ENCODE peak calls at places on chromosomes 1 and 21, in eight cellular contexts. H is WTC11, U is A549, K is H1, O is IMR-90, F is SK-N-SH, T is K562, B is HepG2. Z is an unnamed sample.

GRCh38 chr21:37153193-37153934 is 80.3 kb downstream of the TTC3 start:
- DNase-seq in F (no peak), U (no peak), H (no peak), O (peak), B (peak), T (no peak), K (no peak), Z (no peak)

GRCh38 chr1:191206808-191207207 is 729.1 kb upstream of the BRINP3 start:
- DNase-seq in T (no peak), H (no peak), K (no peak), B (no peak), U (no peak), F (no peak), O (peak), Z (no peak)

GRCh38 chr21:35226302-35226701 is 177.2 kb upstream of the RUNX1 start:
- DNase-seq in U (no peak), T (no peak), H (no peak), O (peak), F (no peak), B (peak), K (no peak), Z (no peak)

GRCh38 chr21:26583737-26584136 is 10.7 kb upstream of the CYYR1 start:
- DNase-seq in T (no peak), B (no peak), U (no peak), F (no peak), K (no peak), H (no peak), O (no peak), Z (no peak)

GRCh38 chr1:85707267-85707989 is 805 bp downstream of the ZNHIT6 start:
- DNase-seq in T (no peak), H (no peak), O (no peak), U (no peak), K (no peak), B (no peak), F (no peak), Z (no peak)

GRCh38 chr1:91747666-91748065 is 138.3 kb downstream of the TGFBR3 start:
- DNase-seq in H (no peak), K (no peak), F (no peak), O (no peak), T (no peak), B (no peak), U (no peak), Z (no peak)

GRCh38 chr1:37434292-37434907 is 40.0 kb upstream of the ZC3H12A start:
- DNase-seq in F (peak), K (peak), U (peak), O (peak), B (peak), H (peak), T (peak), Z (no peak)

GRCh38 chr1:13949571-13949970 is 249.6 kb downstream of the PRDM2 start:
- DNase-seq in H (no peak), O (no peak), K (no peak), B (no peak), T (no peak), F (no peak), U (no peak), Z (no peak)

GRCh38 chr21:46322351-46323226 is 1.1 kb downstream of the C21orf58 start:
- DNase-seq in U (no peak), F (no peak), B (no peak), T (no peak), H (no peak), K (peak), O (peak), Z (no peak)

DNA sequence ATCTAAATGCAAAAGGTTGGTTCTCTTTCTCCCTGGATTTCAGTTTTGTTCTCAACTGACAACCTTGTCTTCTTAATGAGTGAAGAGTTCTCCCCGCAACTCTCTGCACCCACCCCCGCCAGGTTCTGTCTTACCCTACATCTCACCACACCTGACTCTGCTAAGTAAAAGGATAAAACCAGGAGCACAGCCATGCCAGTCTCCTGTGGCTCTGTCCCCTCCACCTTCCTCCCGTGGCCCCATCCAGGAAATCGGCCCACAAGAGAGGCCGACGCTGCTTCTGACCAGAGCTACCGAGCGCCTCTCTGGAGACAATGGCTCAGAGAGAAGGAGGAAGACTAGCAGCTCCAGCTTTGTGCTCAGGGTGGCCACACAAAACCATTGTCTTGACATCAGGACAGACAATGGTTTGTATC is 72.3 kb downstream of the PLEKHA6 start:
- DNase-seq in T (no peak), K (no peak), B (no peak), U (peak), H (no peak), O (no peak), F (no peak), Z (no peak)
- TF ChIP-seq USF2 in T (no peak), K (no peak), B (no peak), U (no peak), H (no peak), O (no peak), F (no peak), Z (no peak)

DNA sequence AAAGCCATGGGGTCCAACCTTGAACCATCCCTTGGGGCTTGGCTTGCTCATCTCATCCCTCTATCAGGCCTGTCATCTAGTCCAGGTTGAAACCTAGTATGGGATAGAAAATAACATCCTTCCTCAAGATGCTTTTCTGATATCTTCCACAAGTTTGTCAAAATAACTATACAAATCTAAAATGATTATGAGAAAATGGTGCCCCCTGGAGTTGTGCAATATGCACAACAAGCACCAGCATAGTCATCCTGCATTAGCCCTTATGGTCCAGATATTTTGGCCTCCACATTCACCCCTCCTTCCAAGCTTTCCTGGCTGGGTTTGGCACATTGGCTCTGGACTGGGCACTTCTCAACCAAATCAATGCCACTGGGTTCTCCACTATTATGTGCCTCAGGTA is 101.2 kb downstream of the TBX19 start:
- DNase-seq in T (no peak), K (no peak), O (no peak), B (no peak), F (no peak), U (no peak), H (no peak), Z (no peak)
- TF ChIP-seq CTCF in T (no peak), K (no peak), O (no peak), B (no peak), F (no peak), U (no peak), H (no peak), Z (no peak)

DNA sequence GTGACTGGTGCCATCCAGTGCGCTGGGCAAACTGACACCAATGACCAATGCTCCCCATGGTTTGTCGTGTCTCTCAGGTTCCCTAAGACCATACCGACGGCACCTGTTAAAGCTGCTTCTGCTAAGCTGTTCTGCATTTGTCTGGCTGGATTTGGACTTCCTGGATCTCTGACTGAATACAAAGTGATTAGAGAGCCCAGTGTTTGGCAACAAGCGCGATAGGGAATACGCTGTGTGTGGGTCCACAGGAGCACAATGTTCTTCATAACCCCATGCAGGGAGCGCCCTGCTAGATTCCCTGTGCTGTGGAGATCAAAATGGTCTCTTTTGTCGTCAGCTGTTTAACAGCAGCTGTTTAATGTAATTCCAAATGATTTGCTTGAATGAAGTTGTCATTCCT is 26.0 kb upstream of the ESRRG start:
- DNase-seq in T (no peak), H (no peak), B (no peak), O (no peak), F (no peak), U (no peak), K (no peak), Z (no peak)
- TF ChIP-seq USF2 in T (no peak), H (no peak), B (no peak), O (no peak), F (no peak), U (no peak), K (no peak), Z (no peak)

GRCh38 chr1:31954607-31955283 is 16.6 kb upstream of the PTP4A2 start:
- DNase-seq in U (peak), T (peak), B (peak), H (no peak), F (no peak), O (peak), K (peak), Z (no peak)

GRCh38 chr1:31959521-31959920 is 21.4 kb upstream of the PTP4A2 start:
- DNase-seq in B (no peak), O (no peak), K (no peak), T (no peak), F (no peak), H (no peak), U (no peak), Z (no peak)

GRCh38 chr1:31952825-31953220 is 14.7 kb upstream of the PTP4A2 start:
- DNase-seq in T (no peak), H (no peak), K (no peak), U (no peak), F (no peak), B (no peak), O (no peak), Z (no peak)

GRCh38 chr1:31957701-31958674 is 19.8 kb upstream of the PTP4A2 start:
- DNase-seq in K (no peak), B (no peak), H (no peak), T (peak), U (no peak), O (no peak), F (no peak), Z (peak)

GRCh38 chr1:31955917-31956736 is 18.0 kb upstream of the PTP4A2 start:
- DNase-seq in B (peak), T (peak), O (peak), F (no peak), U (peak), H (peak), K (no peak), Z (peak)
- TF ChIP-seq CTCF in B (peak), T (peak), O (peak), F (peak), U (peak), H (no peak), K (peak), Z (peak)

GRCh38 chr1:243596441-243597183 is 253.4 kb downstream of the AKT3 start:
- DNase-seq in B (no peak), F (no peak), H (no peak), T (no peak), O (peak), K (no peak), U (no peak), Z (peak)

GRCh38 chr1:243597383-243597782 is 252.7 kb downstream of the AKT3 start:
- DNase-seq in K (no peak), T (no peak), H (no peak), F (no peak), O (peak), B (no peak), U (no peak), Z (no peak)

GRCh38 chr1:243601720-243602119 is 248.3 kb downstream of the AKT3 start:
- DNase-seq in T (no peak), F (no peak), B (no peak), H (no peak), K (no peak), U (no peak), O (no peak), Z (no peak)

GRCh38 chr1:243595527-243596206 is 254.4 kb downstream of the AKT3 start:
- DNase-seq in O (peak), K (no peak), H (no peak), T (no peak), F (no peak), U (no peak), B (no peak), Z (no peak)

DNA sequence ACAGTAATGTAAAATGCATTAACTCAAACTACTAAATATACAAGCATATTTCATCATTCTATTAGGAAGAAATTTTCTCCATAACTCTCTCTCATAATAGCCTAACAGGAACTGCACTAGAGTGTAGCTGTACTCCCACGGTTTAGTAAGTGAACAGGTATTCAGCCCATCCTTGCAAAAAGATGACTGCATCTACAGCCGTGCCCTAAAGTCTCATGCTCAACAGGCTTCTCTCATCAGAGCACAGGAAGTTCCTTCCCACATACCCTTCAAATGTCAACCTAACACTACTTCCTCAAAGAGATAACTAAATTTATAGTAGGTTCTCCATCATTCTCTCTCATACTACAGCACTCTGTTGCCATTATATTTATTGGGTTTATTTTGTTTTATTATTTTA is 251.6 kb downstream of the AKT3 start:
- DNase-seq in B (no peak), U (no peak), F (no peak), K (no peak), H (no peak), T (no peak), O (peak), Z (no peak)
- TF ChIP-seq USF2 in B (no peak), U (no peak), F (no peak), K (no peak), H (no peak), T (no peak), O (no peak), Z (no peak)

GRCh38 chr1:216194721-216195120 is 228.5 kb downstream of the USH2A start:
- DNase-seq in B (no peak), U (no peak), T (no peak), H (no peak), O (no peak), F (no peak), K (no peak), Z (no peak)

GRCh38 chr1:216190438-216190837 is 232.8 kb downstream of the USH2A start:
- DNase-seq in U (no peak), O (no peak), T (no peak), B (no peak), H (no peak), F (peak), K (no peak), Z (no peak)

DNA sequence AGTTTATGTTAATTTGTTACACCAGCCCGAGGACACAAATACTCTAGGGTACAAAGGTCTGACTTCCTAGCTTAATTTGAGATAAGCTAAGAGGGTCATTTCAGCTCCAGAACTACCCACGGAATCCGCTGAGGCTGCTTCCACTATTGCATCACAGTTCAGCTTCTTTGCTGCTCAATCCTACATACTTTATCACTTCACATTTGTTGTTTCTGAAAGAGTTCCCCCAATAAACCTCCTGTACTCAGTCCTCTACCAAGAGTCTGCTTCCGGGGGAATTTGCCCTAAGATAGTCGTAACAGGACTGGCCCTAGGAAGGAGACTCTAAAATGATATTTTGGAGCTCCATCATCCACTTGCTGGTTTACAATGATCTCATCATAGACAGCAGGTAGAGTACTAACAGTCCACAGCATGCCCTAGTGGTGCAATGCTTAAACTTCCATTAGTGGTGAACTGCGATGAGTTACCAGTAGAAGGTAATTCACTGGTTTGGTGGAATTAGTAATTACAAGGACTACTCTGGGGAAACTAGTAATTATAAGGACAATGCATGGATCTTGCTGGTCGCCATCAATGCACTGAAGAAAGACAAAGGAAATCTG is 229.3 kb downstream of the USH2A start:
- DNase-seq in K (no peak), B (no peak), F (no peak), O (no peak), U (no peak), T (no peak), H (no peak), Z (no peak)
- TF ChIP-seq CTCF in K (no peak), B (no peak), F (peak), O (peak), U (no peak), T (no peak), H (no peak), Z (peak)